ENCODE peak calls at places on chromosomes 4 and X, in nine cellular contexts. One of them, this sample, is unnamed.

GRCh38 chrX:124605518-124605917 is 259.2 kb downstream of the SH2D1A start:
- DNase-seq in cardiac fibroblast: no peak
- DNase-seq in tibial artery: no peak
- DNase-seq in CD8-positive, alpha-beta memory T cell: no peak
- DNase-seq in ovary: no peak
- DNase-seq in stomach: no peak
- DNase-seq in astrocyte of the spinal cord: no peak
- DNase-seq in tibial nerve: no peak
- DNase-seq in pancreas: no peak
- DNase-seq in this sample: no peak

GRCh38 chrX:39983715-39984114 is 114.0 kb downstream of the BCOR start:
- DNase-seq in tibial nerve: no peak
- DNase-seq in stomach: no peak
- DNase-seq in cardiac fibroblast: peak
- DNase-seq in CD8-positive, alpha-beta memory T cell: no peak
- DNase-seq in pancreas: no peak
- DNase-seq in astrocyte of the spinal cord: peak
- DNase-seq in ovary: no peak
- DNase-seq in tibial artery: no peak
- DNase-seq in this sample: no peak

GRCh38 chrX:48937065-48937907 is 18.5 kb upstream of the PIM2 start:
- DNase-seq in pancreas: peak
- DNase-seq in stomach: peak
- DNase-seq in tibial artery: no peak
- DNase-seq in cardiac fibroblast: peak
- DNase-seq in astrocyte of the spinal cord: peak
- DNase-seq in ovary: no peak
- DNase-seq in tibial nerve: peak
- DNase-seq in CD8-positive, alpha-beta memory T cell: peak
- DNase-seq in this sample: no peak

GRCh38 chr4:122669911-122670738 is 49.3 kb upstream of the IL21 start:
- DNase-seq in CD8-positive, alpha-beta memory T cell: no peak
- DNase-seq in tibial artery: no peak
- DNase-seq in stomach: no peak
- DNase-seq in cardiac fibroblast: no peak
- DNase-seq in pancreas: no peak
- DNase-seq in ovary: no peak
- DNase-seq in astrocyte of the spinal cord: no peak
- DNase-seq in tibial nerve: no peak
- DNase-seq in this sample: no peak

GRCh38 chr4:125321709-125322362 is 7.1 kb downstream of the FAT4 start:
- DNase-seq in cardiac fibroblast: peak
- DNase-seq in pancreas: no peak
- DNase-seq in tibial nerve: no peak
- DNase-seq in tibial artery: no peak
- DNase-seq in ovary: no peak
- DNase-seq in stomach: no peak
- DNase-seq in CD8-positive, alpha-beta memory T cell: no peak
- DNase-seq in astrocyte of the spinal cord: peak
- DNase-seq in this sample: no peak

GRCh38 chrX:13080128-13080795 is 35.8 kb upstream of the FAM9C start:
- DNase-seq in ovary: no peak
- DNase-seq in tibial artery: no peak
- DNase-seq in astrocyte of the spinal cord: no peak
- DNase-seq in pancreas: no peak
- DNase-seq in CD8-positive, alpha-beta memory T cell: no peak
- DNase-seq in stomach: no peak
- DNase-seq in tibial nerve: no peak
- DNase-seq in cardiac fibroblast: no peak
- DNase-seq in this sample: no peak

GRCh38 chr4:498328-498919 is 532 bp downstream of the ZNF721 start:
- DNase-seq in astrocyte of the spinal cord: peak
- DNase-seq in cardiac fibroblast: no peak
- DNase-seq in tibial nerve: no peak
- DNase-seq in pancreas: no peak
- DNase-seq in tibial artery: no peak
- DNase-seq in stomach: no peak
- DNase-seq in CD8-positive, alpha-beta memory T cell: no peak
- DNase-seq in ovary: no peak
- DNase-seq in this sample: no peak

GRCh38 chr4:8271821-8272220 is 2.3 kb downstream of the HTRA3 start:
- DNase-seq in tibial nerve: no peak
- DNase-seq in CD8-positive, alpha-beta memory T cell: no peak
- DNase-seq in stomach: no peak
- DNase-seq in astrocyte of the spinal cord: no peak
- DNase-seq in cardiac fibroblast: no peak
- DNase-seq in tibial artery: no peak
- DNase-seq in ovary: no peak
- DNase-seq in pancreas: no peak
- DNase-seq in this sample: no peak

GRCh38 chr4:660401-660800 is 13.7 kb downstream of the ATP5ME start:
- DNase-seq in cardiac fibroblast: no peak
- DNase-seq in CD8-positive, alpha-beta memory T cell: no peak
- DNase-seq in pancreas: no peak
- DNase-seq in tibial nerve: no peak
- DNase-seq in astrocyte of the spinal cord: no peak
- DNase-seq in stomach: no peak
- DNase-seq in tibial artery: no peak
- DNase-seq in ovary: no peak
- DNase-seq in this sample: no peak

GRCh38 chrX:13177921-13178320 is 133.5 kb upstream of the FAM9C start:
- DNase-seq in pancreas: no peak
- DNase-seq in stomach: no peak
- DNase-seq in ovary: no peak
- DNase-seq in CD8-positive, alpha-beta memory T cell: no peak
- DNase-seq in tibial nerve: no peak
- DNase-seq in tibial artery: no peak
- DNase-seq in astrocyte of the spinal cord: no peak
- DNase-seq in cardiac fibroblast: no peak
- DNase-seq in this sample: no peak

GRCh38 chrX:7060444-7060843 is 87.1 kb upstream of the STS start:
- DNase-seq in tibial artery: no peak
- DNase-seq in tibial nerve: no peak
- DNase-seq in astrocyte of the spinal cord: no peak
- DNase-seq in CD8-positive, alpha-beta memory T cell: no peak
- DNase-seq in ovary: no peak
- DNase-seq in cardiac fibroblast: no peak
- DNase-seq in pancreas: no peak
- DNase-seq in stomach: no peak
- DNase-seq in this sample: no peak

GRCh38 chrX:111095974-111096870 is at the start of gene PAK3:
- DNase-seq in astrocyte of the spinal cord: peak
- DNase-seq in tibial nerve: peak
- DNase-seq in ovary: peak
- DNase-seq in pancreas: peak
- DNase-seq in cardiac fibroblast: peak
- DNase-seq in tibial artery: peak
- DNase-seq in stomach: peak
- DNase-seq in CD8-positive, alpha-beta memory T cell: no peak
- DNase-seq in this sample: peak
- H3K4me3 ChIP-seq in astrocyte of the spinal cord: peak
- H3K4me3 ChIP-seq in tibial nerve: peak
- H3K4me3 ChIP-seq in ovary: peak
- H3K4me3 ChIP-seq in pancreas: peak
- H3K4me3 ChIP-seq in cardiac fibroblast: peak
- H3K4me3 ChIP-seq in tibial artery: peak
- H3K4me3 ChIP-seq in stomach: peak
- H3K4me3 ChIP-seq in CD8-positive, alpha-beta memory T cell: peak
- H3K4me3 ChIP-seq in this sample: peak

GRCh38 chr4:39713691-39714090 is 15.8 kb downstream of the UBE2K start:
- DNase-seq in tibial nerve: no peak
- DNase-seq in tibial artery: peak
- DNase-seq in pancreas: no peak
- DNase-seq in ovary: no peak
- DNase-seq in astrocyte of the spinal cord: peak
- DNase-seq in CD8-positive, alpha-beta memory T cell: no peak
- DNase-seq in cardiac fibroblast: peak
- DNase-seq in stomach: no peak
- DNase-seq in this sample: no peak

GRCh38 chr4:39712819-39713607 is 15.1 kb downstream of the UBE2K start:
- DNase-seq in stomach: no peak
- DNase-seq in tibial artery: peak
- DNase-seq in pancreas: no peak
- DNase-seq in tibial nerve: no peak
- DNase-seq in cardiac fibroblast: no peak
- DNase-seq in ovary: no peak
- DNase-seq in astrocyte of the spinal cord: no peak
- DNase-seq in CD8-positive, alpha-beta memory T cell: no peak
- DNase-seq in this sample: no peak

GRCh38 chr4:39715788-39716187 is 17.9 kb downstream of the UBE2K start:
- DNase-seq in cardiac fibroblast: no peak
- DNase-seq in CD8-positive, alpha-beta memory T cell: no peak
- DNase-seq in tibial nerve: no peak
- DNase-seq in astrocyte of the spinal cord: no peak
- DNase-seq in tibial artery: no peak
- DNase-seq in pancreas: no peak
- DNase-seq in ovary: no peak
- DNase-seq in stomach: no peak
- DNase-seq in this sample: no peak

GRCh38 chr4:39716356-39716755 is 18.4 kb downstream of the UBE2K start:
- DNase-seq in cardiac fibroblast: no peak
- DNase-seq in astrocyte of the spinal cord: no peak
- DNase-seq in CD8-positive, alpha-beta memory T cell: no peak
- DNase-seq in pancreas: no peak
- DNase-seq in stomach: no peak
- DNase-seq in tibial nerve: no peak
- DNase-seq in tibial artery: peak
- DNase-seq in ovary: no peak
- DNase-seq in this sample: no peak

GRCh38 chr4:39714171-39714570 is 16.2 kb downstream of the UBE2K start:
- DNase-seq in ovary: no peak
- DNase-seq in cardiac fibroblast: no peak
- DNase-seq in tibial nerve: no peak
- DNase-seq in CD8-positive, alpha-beta memory T cell: no peak
- DNase-seq in tibial artery: peak
- DNase-seq in stomach: no peak
- DNase-seq in pancreas: no peak
- DNase-seq in astrocyte of the spinal cord: no peak
- DNase-seq in this sample: no peak
- H3K4me3 ChIP-seq in ovary: no peak
- H3K4me3 ChIP-seq in cardiac fibroblast: no peak
- H3K4me3 ChIP-seq in tibial nerve: no peak
- H3K4me3 ChIP-seq in CD8-positive, alpha-beta memory T cell: no peak
- H3K4me3 ChIP-seq in tibial artery: no peak
- H3K4me3 ChIP-seq in stomach: no peak
- H3K4me3 ChIP-seq in pancreas: no peak
- H3K4me3 ChIP-seq in astrocyte of the spinal cord: no peak
- H3K4me3 ChIP-seq in this sample: no peak

GRCh38 chr4:107853444-107854325 is 29.0 kb downstream of the SGMS2 start:
- DNase-seq in tibial artery: no peak
- DNase-seq in pancreas: no peak
- DNase-seq in astrocyte of the spinal cord: no peak
- DNase-seq in tibial nerve: no peak
- DNase-seq in cardiac fibroblast: peak
- DNase-seq in stomach: no peak
- DNase-seq in CD8-positive, alpha-beta memory T cell: no peak
- DNase-seq in ovary: no peak
- DNase-seq in this sample: peak
- H3K4me3 ChIP-seq in tibial artery: no peak
- H3K4me3 ChIP-seq in pancreas: no peak
- H3K4me3 ChIP-seq in astrocyte of the spinal cord: no peak
- H3K4me3 ChIP-seq in tibial nerve: no peak
- H3K4me3 ChIP-seq in cardiac fibroblast: peak
- H3K4me3 ChIP-seq in stomach: no peak
- H3K4me3 ChIP-seq in CD8-positive, alpha-beta memory T cell: no peak
- H3K4me3 ChIP-seq in ovary: no peak
- H3K4me3 ChIP-seq in this sample: no peak

GRCh38 chr4:2390146-2390545 is 28.3 kb downstream of the ZFYVE28 start:
- DNase-seq in pancreas: no peak
- DNase-seq in astrocyte of the spinal cord: peak
- DNase-seq in tibial artery: no peak
- DNase-seq in tibial nerve: no peak
- DNase-seq in cardiac fibroblast: no peak
- DNase-seq in ovary: no peak
- DNase-seq in CD8-positive, alpha-beta memory T cell: no peak
- DNase-seq in stomach: no peak
- DNase-seq in this sample: no peak

GRCh38 chr4:2387829-2388228 is 30.6 kb downstream of the ZFYVE28 start:
- DNase-seq in CD8-positive, alpha-beta memory T cell: no peak
- DNase-seq in astrocyte of the spinal cord: no peak
- DNase-seq in tibial artery: no peak
- DNase-seq in ovary: no peak
- DNase-seq in stomach: no peak
- DNase-seq in tibial nerve: no peak
- DNase-seq in cardiac fibroblast: no peak
- DNase-seq in pancreas: no peak
- DNase-seq in this sample: no peak

GRCh38 chr4:2388430-2389182 is 29.8 kb downstream of the ZFYVE28 start:
- DNase-seq in cardiac fibroblast: peak
- DNase-seq in astrocyte of the spinal cord: peak
- DNase-seq in tibial artery: no peak
- DNase-seq in CD8-positive, alpha-beta memory T cell: no peak
- DNase-seq in ovary: no peak
- DNase-seq in pancreas: no peak
- DNase-seq in tibial nerve: no peak
- DNase-seq in stomach: no peak
- DNase-seq in this sample: no peak

GRCh38 chr4:2390780-2391490 is 27.5 kb downstream of the ZFYVE28 start:
- DNase-seq in CD8-positive, alpha-beta memory T cell: no peak
- DNase-seq in cardiac fibroblast: no peak
- DNase-seq in pancreas: no peak
- DNase-seq in tibial nerve: no peak
- DNase-seq in stomach: no peak
- DNase-seq in astrocyte of the spinal cord: no peak
- DNase-seq in tibial artery: no peak
- DNase-seq in ovary: no peak
- DNase-seq in this sample: no peak

GRCh38 chr4:2389691-2390090 is 28.8 kb downstream of the ZFYVE28 start:
- DNase-seq in cardiac fibroblast: no peak
- DNase-seq in pancreas: no peak
- DNase-seq in astrocyte of the spinal cord: no peak
- DNase-seq in ovary: no peak
- DNase-seq in tibial artery: no peak
- DNase-seq in tibial nerve: no peak
- DNase-seq in stomach: no peak
- DNase-seq in CD8-positive, alpha-beta memory T cell: no peak
- DNase-seq in this sample: no peak
- H3K4me3 ChIP-seq in cardiac fibroblast: no peak
- H3K4me3 ChIP-seq in pancreas: no peak
- H3K4me3 ChIP-seq in astrocyte of the spinal cord: no peak
- H3K4me3 ChIP-seq in ovary: no peak
- H3K4me3 ChIP-seq in tibial artery: no peak
- H3K4me3 ChIP-seq in tibial nerve: no peak
- H3K4me3 ChIP-seq in stomach: no peak
- H3K4me3 ChIP-seq in CD8-positive, alpha-beta memory T cell: no peak
- H3K4me3 ChIP-seq in this sample: no peak